ENCODE peak calls at places on chromosomes 4 and X, in ten cellular contexts. One of them, this sample, is unnamed.

GRCh38 chr4:236028-236427 is 69.2 kb downstream of the ZNF732 start:
- DNase-seq in mesothelial cell of epicardium: no peak
- DNase-seq in HS-5: no peak
- DNase-seq in WTC11: no peak
- DNase-seq in fibroblast of the conjunctiva: no peak
- DNase-seq in posterior cingulate gyrus: no peak
- DNase-seq in suprapubic skin: no peak
- DNase-seq in activated T-helper 1 cell treated with anti-CD3 and anti-CD28 coated beads, Interleukin-12 subunit alpha, Interleukin-12 subunit beta, Interleukin-2, Interleukin-4 antibody, amounts not matched to agents 30 ng/mL and 10 ng/mL and 1 ng/mL, durations not matched to agents 14 hours and 24 hours and 36 hours: no peak
- DNase-seq in activated naive CD8-positive, alpha-beta T cell treated with anti-CD3 and anti-CD28 coated beads, Interleukin-2, amount 50 U/mL, for 16 hours: no peak
- DNase-seq in AG09309: no peak
- DNase-seq in this sample: no peak

GRCh38 chr4:150562751-150563150 is 19.2 kb upstream of the MAB21L2 start:
- DNase-seq in fibroblast of the conjunctiva: no peak
- DNase-seq in activated T-helper 1 cell treated with anti-CD3 and anti-CD28 coated beads, Interleukin-12 subunit alpha, Interleukin-12 subunit beta, Interleukin-2, Interleukin-4 antibody, amounts not matched to agents 30 ng/mL and 10 ng/mL and 1 ng/mL, durations not matched to agents 14 hours and 24 hours and 36 hours: no peak
- DNase-seq in HS-5: no peak
- DNase-seq in mesothelial cell of epicardium: no peak
- DNase-seq in suprapubic skin: no peak
- DNase-seq in activated naive CD8-positive, alpha-beta T cell treated with anti-CD3 and anti-CD28 coated beads, Interleukin-2, amount 50 U/mL, for 16 hours: no peak
- DNase-seq in AG09309: no peak
- DNase-seq in posterior cingulate gyrus: no peak
- DNase-seq in WTC11: no peak
- DNase-seq in this sample: no peak

GRCh38 chr4:87120411-87121162 is 99.8 kb downstream of the KLHL8 start:
- DNase-seq in AG09309: no peak
- DNase-seq in posterior cingulate gyrus: peak
- DNase-seq in fibroblast of the conjunctiva: no peak
- DNase-seq in HS-5: no peak
- DNase-seq in WTC11: no peak
- DNase-seq in activated T-helper 1 cell treated with anti-CD3 and anti-CD28 coated beads, Interleukin-12 subunit alpha, Interleukin-12 subunit beta, Interleukin-2, Interleukin-4 antibody, amounts not matched to agents 30 ng/mL and 10 ng/mL and 1 ng/mL, durations not matched to agents 14 hours and 24 hours and 36 hours: no peak
- DNase-seq in suprapubic skin: no peak
- DNase-seq in mesothelial cell of epicardium: no peak
- DNase-seq in activated naive CD8-positive, alpha-beta T cell treated with anti-CD3 and anti-CD28 coated beads, Interleukin-2, amount 50 U/mL, for 16 hours: no peak
- DNase-seq in this sample: no peak

GRCh38 chr4:168856312-168856711 is 153.7 kb downstream of the CBR4 start:
- DNase-seq in activated naive CD8-positive, alpha-beta T cell treated with anti-CD3 and anti-CD28 coated beads, Interleukin-2, amount 50 U/mL, for 16 hours: no peak
- DNase-seq in AG09309: no peak
- DNase-seq in HS-5: peak
- DNase-seq in WTC11: no peak
- DNase-seq in activated T-helper 1 cell treated with anti-CD3 and anti-CD28 coated beads, Interleukin-12 subunit alpha, Interleukin-12 subunit beta, Interleukin-2, Interleukin-4 antibody, amounts not matched to agents 30 ng/mL and 10 ng/mL and 1 ng/mL, durations not matched to agents 14 hours and 24 hours and 36 hours: no peak
- DNase-seq in posterior cingulate gyrus: no peak
- DNase-seq in mesothelial cell of epicardium: no peak
- DNase-seq in suprapubic skin: no peak
- DNase-seq in fibroblast of the conjunctiva: no peak
- DNase-seq in this sample: peak

GRCh38 chr4:53315300-53315699 is 50.6 kb downstream of the SCFD2 start:
- DNase-seq in mesothelial cell of epicardium: no peak
- DNase-seq in HS-5: no peak
- DNase-seq in AG09309: no peak
- DNase-seq in posterior cingulate gyrus: no peak
- DNase-seq in activated naive CD8-positive, alpha-beta T cell treated with anti-CD3 and anti-CD28 coated beads, Interleukin-2, amount 50 U/mL, for 16 hours: no peak
- DNase-seq in WTC11: no peak
- DNase-seq in activated T-helper 1 cell treated with anti-CD3 and anti-CD28 coated beads, Interleukin-12 subunit alpha, Interleukin-12 subunit beta, Interleukin-2, Interleukin-4 antibody, amounts not matched to agents 30 ng/mL and 10 ng/mL and 1 ng/mL, durations not matched to agents 14 hours and 24 hours and 36 hours: no peak
- DNase-seq in fibroblast of the conjunctiva: no peak
- DNase-seq in suprapubic skin: no peak
- DNase-seq in this sample: no peak

GRCh38 chr4:77706717-77707116 is 101.1 kb downstream of the CXCL13 start:
- DNase-seq in mesothelial cell of epicardium: no peak
- DNase-seq in HS-5: no peak
- DNase-seq in WTC11: no peak
- DNase-seq in activated T-helper 1 cell treated with anti-CD3 and anti-CD28 coated beads, Interleukin-12 subunit alpha, Interleukin-12 subunit beta, Interleukin-2, Interleukin-4 antibody, amounts not matched to agents 30 ng/mL and 10 ng/mL and 1 ng/mL, durations not matched to agents 14 hours and 24 hours and 36 hours: no peak
- DNase-seq in suprapubic skin: no peak
- DNase-seq in activated naive CD8-positive, alpha-beta T cell treated with anti-CD3 and anti-CD28 coated beads, Interleukin-2, amount 50 U/mL, for 16 hours: no peak
- DNase-seq in fibroblast of the conjunctiva: no peak
- DNase-seq in AG09309: no peak
- DNase-seq in posterior cingulate gyrus: no peak
- DNase-seq in this sample: no peak

GRCh38 chrX:133608406-133608805 is 193.1 kb upstream of the GPC4 start:
- DNase-seq in posterior cingulate gyrus: no peak
- DNase-seq in fibroblast of the conjunctiva: no peak
- DNase-seq in activated naive CD8-positive, alpha-beta T cell treated with anti-CD3 and anti-CD28 coated beads, Interleukin-2, amount 50 U/mL, for 16 hours: no peak
- DNase-seq in AG09309: peak
- DNase-seq in HS-5: peak
- DNase-seq in suprapubic skin: no peak
- DNase-seq in WTC11: no peak
- DNase-seq in mesothelial cell of epicardium: no peak
- DNase-seq in activated T-helper 1 cell treated with anti-CD3 and anti-CD28 coated beads, Interleukin-12 subunit alpha, Interleukin-12 subunit beta, Interleukin-2, Interleukin-4 antibody, amounts not matched to agents 30 ng/mL and 10 ng/mL and 1 ng/mL, durations not matched to agents 14 hours and 24 hours and 36 hours: no peak
- DNase-seq in this sample: peak

GRCh38 chr4:2570551-2571222 is 34.2 kb downstream of the FAM193A start:
- DNase-seq in AG09309: no peak
- DNase-seq in fibroblast of the conjunctiva: no peak
- DNase-seq in suprapubic skin: no peak
- DNase-seq in activated T-helper 1 cell treated with anti-CD3 and anti-CD28 coated beads, Interleukin-12 subunit alpha, Interleukin-12 subunit beta, Interleukin-2, Interleukin-4 antibody, amounts not matched to agents 30 ng/mL and 10 ng/mL and 1 ng/mL, durations not matched to agents 14 hours and 24 hours and 36 hours: peak
- DNase-seq in activated naive CD8-positive, alpha-beta T cell treated with anti-CD3 and anti-CD28 coated beads, Interleukin-2, amount 50 U/mL, for 16 hours: peak
- DNase-seq in WTC11: no peak
- DNase-seq in posterior cingulate gyrus: no peak
- DNase-seq in mesothelial cell of epicardium: no peak
- DNase-seq in HS-5: no peak
- DNase-seq in this sample: no peak

GRCh38 chr4:147307896-147308680 is 172.8 kb upstream of the EDNRA start:
- DNase-seq in fibroblast of the conjunctiva: no peak
- DNase-seq in AG09309: no peak
- DNase-seq in HS-5: no peak
- DNase-seq in WTC11: no peak
- DNase-seq in mesothelial cell of epicardium: no peak
- DNase-seq in activated naive CD8-positive, alpha-beta T cell treated with anti-CD3 and anti-CD28 coated beads, Interleukin-2, amount 50 U/mL, for 16 hours: no peak
- DNase-seq in suprapubic skin: no peak
- DNase-seq in activated T-helper 1 cell treated with anti-CD3 and anti-CD28 coated beads, Interleukin-12 subunit alpha, Interleukin-12 subunit beta, Interleukin-2, Interleukin-4 antibody, amounts not matched to agents 30 ng/mL and 10 ng/mL and 1 ng/mL, durations not matched to agents 14 hours and 24 hours and 36 hours: no peak
- DNase-seq in posterior cingulate gyrus: no peak
- DNase-seq in this sample: no peak

This sample was measured in adipocyte.